ENCODE peak calls at places on chromosome 10, in eight cellular contexts. K, P, G, O, Z, X, A and M are unnamed samples.
A peak's percentile ranks its signal among the peaks of the same experiment; 100 is the strongest.

GRCh38 chr10:59877191-59877671 is 29.1 kb downstream of the CCDC6 start:
- DNase-seq in K (no peak), P (no peak), G (no peak), O (no peak), Z (no peak), X (no peak), A (peak; percentile 92), M (no peak)

GRCh38 chr10:5089869-5090268 is 4.3 kb upstream of the AKR1C3 start:
- DNase-seq in K (no peak), P (peak; percentile 8), G (peak; percentile 12), O (no peak), Z (peak; percentile 3), X (no peak), A (peak; percentile 65), M (peak; percentile 8)

GRCh38 chr10:21257191-21257590 is 268.3 kb downstream of the SKIDA1 start:
- DNase-seq in K (no peak), P (no peak), G (no peak), O (no peak), Z (no peak), X (no peak), A (no peak), M (no peak)

GRCh38 chr10:74096777-74097176 is 53.9 kb downstream of the AP3M1 start:
- DNase-seq in K (no peak), P (no peak), G (no peak), O (no peak), Z (no peak), X (peak; percentile 23), A (no peak), M (no peak)

GRCh38 chr10:122112625-122113160 is 123.7 kb downstream of the TACC2 start:
- DNase-seq in K (no peak), P (no peak), G (no peak), O (peak; percentile 80), Z (peak; percentile 87), X (no peak), A (peak; percentile 93), M (peak; percentile 37)

GRCh38 chr10:133281084-133281483 is 4.4 kb upstream of the ADAM8 start:
- DNase-seq in K (no peak), P (no peak), G (no peak), O (no peak), Z (no peak), X (no peak), A (no peak), M (no peak)

GRCh38 chr10:5810235-5810634 is 3.0 kb downstream of the GDI2 start:
- DNase-seq in K (no peak), P (no peak), G (no peak), O (no peak), Z (no peak), X (no peak), A (no peak), M (no peak)

GRCh38 chr10:30294506-30295280 is 54.4 kb downstream of the MTPAP start:
- DNase-seq in K (no peak), P (peak; percentile 24), G (no peak), O (no peak), Z (no peak), X (no peak), A (no peak), M (no peak)

GRCh38 chr10:79178614-79179403 is 110.0 kb downstream of the ZMIZ1 start:
- DNase-seq in K (no peak), P (no peak), G (no peak), O (no peak), Z (peak; percentile 62), X (no peak), A (peak; percentile 74), M (no peak)

GRCh38 chr10:86110156-86110786 is 256.3 kb downstream of the GRID1 start:
- DNase-seq in K (no peak), P (no peak), G (no peak), O (no peak), Z (no peak), X (no peak), A (no peak), M (no peak)

GRCh38 chr10:112271982-112272381 is 11.2 kb upstream of the TECTB start:
- DNase-seq in K (no peak), P (no peak), G (no peak), O (no peak), Z (no peak), X (no peak), A (peak; percentile 73), M (no peak)

GRCh38 chr10:102068216-102068615 is 3.1 kb downstream of the HPS6 start:
- DNase-seq in K (no peak), P (no peak), G (no peak), O (no peak), Z (peak; percentile 19), X (no peak), A (no peak), M (no peak)

GRCh38 chr10:79947083-79947415 is 1.9 kb downstream of the SFTPD start:
- DNase-seq in K (no peak), P (no peak), G (no peak), O (no peak), Z (no peak), X (no peak), A (no peak), M (no peak)

GRCh38 chr10:7135188-7135587 is 275.6 kb downstream of the SFMBT2 start:
- DNase-seq in K (no peak), P (no peak), G (no peak), O (no peak), Z (no peak), X (no peak), A (no peak), M (no peak)

GRCh38 chr10:1418031-1418550 is 319.2 kb downstream of the ADARB2 start:
- DNase-seq in K (no peak), P (no peak), G (no peak), O (no peak), Z (no peak), X (no peak), A (no peak), M (no peak)

GRCh38 chr10:22437620-22438588 is 92.6 kb downstream of the SPAG6 start:
- DNase-seq in K (no peak), P (no peak), G (no peak), O (no peak), Z (peak; percentile 29), X (peak; percentile 20), A (peak; percentile 41), M (no peak)

GRCh38 chr10:9275861-9276260 is 1221.4 kb downstream of the GATA3 start:
- DNase-seq in K (no peak), P (no peak), G (no peak), O (no peak), Z (no peak), X (no peak), A (no peak), M (no peak)

GRCh38 chr10:37872283-37872682 is 14.9 kb upstream of the ZNF248 start:
- DNase-seq in K (no peak), P (no peak), G (no peak), O (no peak), Z (no peak), X (no peak), A (no peak), M (no peak)

GRCh38 chr10:128310966-128311658 is 184.9 kb upstream of the MKI67 start:
- DNase-seq in K (no peak), P (no peak), G (no peak), O (no peak), Z (no peak), X (no peak), A (no peak), M (no peak)

GRCh38 chr10:58094985-58095718 is 172.5 kb downstream of the IPMK start:
- DNase-seq in K (no peak), P (no peak), G (no peak), O (no peak), Z (no peak), X (no peak), A (no peak), M (no peak)

GRCh38 chr10:62939698-62940097 is 123.5 kb upstream of the EGR2 start:
- DNase-seq in K (no peak), P (no peak), G (no peak), O (no peak), Z (no peak), X (no peak), A (no peak), M (no peak)

GRCh38 chr10:3892440-3893101 is 107.6 kb upstream of the KLF6 start:
- DNase-seq in K (no peak), P (no peak), G (no peak), O (no peak), Z (peak; percentile 18), X (no peak), A (peak; percentile 73), M (no peak)

GRCh38 chr10:124044143-124044862 is 49.1 kb downstream of the CHST15 start:
- DNase-seq in K (no peak), P (no peak), G (no peak), O (no peak), Z (no peak), X (no peak), A (no peak), M (no peak)

GRCh38 chr10:10294801-10295515 is 722.7 kb upstream of the CELF2 start:
- DNase-seq in K (no peak), P (peak; percentile 30), G (no peak), O (no peak), Z (no peak), X (no peak), A (no peak), M (no peak)

GRCh38 chr10:88897019-88897853 is 17.2 kb downstream of the STAMBPL1 start:
- DNase-seq in K (peak; percentile 25), P (no peak), G (peak; percentile 50), O (no peak), Z (peak; percentile 44), X (no peak), A (peak; percentile 61), M (no peak)

GRCh38 chr10:78759448-78760120 is 309.2 kb upstream of the ZMIZ1 start:
- DNase-seq in K (no peak), P (no peak), G (no peak), O (no peak), Z (no peak), X (no peak), A (no peak), M (no peak)

GRCh38 chr10:85124592-85124991 is 796.2 kb downstream of the CCSER2 start:
- DNase-seq in K (no peak), P (no peak), G (no peak), O (no peak), Z (no peak), X (no peak), A (no peak), M (no peak)